ENCODE peak calls at places on chromosome 18, in six cellular contexts. K is A549, I is HepG2, F is K562, B is IMR-90, Z is OCI-LY7. N is an unnamed sample.

GRCh38 chr18:36649205-36649604 is 179.6 kb downstream of the TPGS2 start:
- DNase-seq in K (no peak), I (no peak), F (no peak), B (no peak), Z (no peak), N (peak; percentile 30)

GRCh38 chr18:6976935-6977334 is 140.7 kb downstream of the LAMA1 start:
- DNase-seq in K (no peak), I (no peak), F (no peak), B (no peak), Z (no peak), N (no peak)

GRCh38 chr18:10195529-10195928 is 258.9 kb upstream of the APCDD1 start:
- DNase-seq in K (no peak), I (no peak), F (no peak), B (no peak), Z (no peak), N (no peak)

GRCh38 chr18:48841381-48842258 is 109.1 kb downstream of the SMAD7 start:
- DNase-seq in K (no peak), I (peak; percentile 27), F (peak; percentile 54), B (peak; percentile 57), Z (no peak), N (no peak)

GRCh38 chr18:48946329-48946835 is 4.4 kb downstream of the SMAD7 start:
- DNase-seq in K (no peak), I (peak; percentile 87), F (no peak), B (peak; percentile 81), Z (no peak), N (no peak)

GRCh38 chr18:60070631-60071030 is 170.8 kb downstream of the PMAIP1 start:
- DNase-seq in K (no peak), I (no peak), F (no peak), B (no peak), Z (no peak), N (no peak)

GRCh38 chr18:49814147-49814499 is 790 bp upstream of the ACAA2 start:
- DNase-seq in K (peak; percentile 1), I (peak; percentile 23), F (no peak), B (peak; percentile 69), Z (no peak), N (peak; percentile 71)

GRCh38 chr18:75698861-75699260 is 271.4 kb upstream of the SMIM21 start:
- DNase-seq in K (no peak), I (no peak), F (no peak), B (no peak), Z (no peak), N (no peak)

GRCh38 chr18:10752407-10752806 is 226.6 kb downstream of the NAPG start:
- DNase-seq in K (no peak), I (no peak), F (no peak), B (peak; percentile 3), Z (no peak), N (no peak)

GRCh38 chr18:13427354-13427753 is 208.8 kb downstream of the LDLRAD4 start:
- DNase-seq in K (no peak), I (no peak), F (no peak), B (no peak), Z (no peak), N (no peak)

GRCh38 chr18:28040216-28040615 is 136.7 kb downstream of the CDH2 start:
- DNase-seq in K (no peak), I (no peak), F (no peak), B (no peak), Z (no peak), N (no peak)

GRCh38 chr18:48133675-48134251 is 203.3 kb upstream of the SMAD2 start:
- DNase-seq in K (no peak), I (no peak), F (no peak), B (no peak), Z (no peak), N (no peak)

GRCh38 chr18:24704921-24705620 is 244.6 kb downstream of the HRH4 start:
- DNase-seq in K (no peak), I (no peak), F (no peak), B (peak; percentile 94), Z (no peak), N (no peak)

GRCh38 chr18:44802508-44802907 is 121.8 kb downstream of the SETBP1 start:
- DNase-seq in K (no peak), I (no peak), F (no peak), B (peak; percentile 9), Z (no peak), N (no peak)

GRCh38 chr18:55502346-55502710 is 85.7 kb downstream of the TCF4 start:
- DNase-seq in K (no peak), I (no peak), F (no peak), B (no peak), Z (no peak), N (no peak)

GRCh38 chr18:63971320-63972071 is 1.6 kb downstream of the SERPINB8 start:
- DNase-seq in K (no peak), I (no peak), F (no peak), B (no peak), Z (no peak), N (peak; percentile 60)

GRCh38 chr18:58788971-58789797 is 75.5 kb upstream of the ZNF532 start:
- DNase-seq in K (peak; percentile 77), I (peak; percentile 15), F (no peak), B (peak; percentile 84), Z (no peak), N (no peak)

GRCh38 chr18:50034029-50034428 is 160.9 kb downstream of the MYO5B start:
- DNase-seq in K (no peak), I (no peak), F (no peak), B (no peak), Z (no peak), N (no peak)

GRCh38 chr18:50454379-50455005 is 79.6 kb downstream of the SKA1 start:
- DNase-seq in K (no peak), I (no peak), F (no peak), B (no peak), Z (no peak), N (peak; percentile 38)

GRCh38 chr18:25672490-25672889 is 320.5 kb upstream of the ZNF521 start:
- DNase-seq in K (no peak), I (no peak), F (no peak), B (no peak), Z (no peak), N (peak; percentile 88)

GRCh38 chr18:76709659-76710645 is 112.4 kb upstream of the ZNF236 start:
- DNase-seq in K (peak; percentile 38), I (peak; percentile 33), F (peak; percentile 52), B (peak; percentile 65), Z (peak; percentile 56), N (peak; percentile 87)
- TF ChIP-seq CTCF in K (peak; percentile 81), I (peak; percentile 88), F (peak; percentile 68), B (peak; percentile 97), Z (peak; percentile 79), N (peak; percentile 91)

DNA sequence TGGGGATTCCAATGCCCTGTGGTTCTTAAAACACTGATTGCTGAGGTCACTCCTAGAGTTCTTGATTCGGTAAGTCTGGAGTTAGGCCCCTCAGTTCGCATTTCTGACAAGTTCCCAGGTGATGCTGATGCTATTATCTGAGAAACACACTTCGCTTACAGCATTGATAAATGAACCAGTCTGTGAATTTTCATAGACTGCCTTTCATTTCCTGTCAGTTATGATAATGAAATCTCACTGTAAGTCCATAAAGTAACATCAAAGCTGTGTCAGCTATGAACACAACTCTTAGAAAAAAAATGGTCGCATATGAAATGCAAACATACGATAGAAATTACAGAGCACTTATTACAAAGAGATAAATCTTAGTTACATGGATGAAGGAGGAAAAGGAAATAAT is 213.9 kb downstream of the DLGAP1 start:
- DNase-seq in K (no peak), I (no peak), F (no peak), B (no peak), Z (no peak), N (peak; percentile 46)
- H3K4me1 ChIP-seq in K (no peaks in the 10 kb centered on the region), I (no peaks in the 10 kb centered on the region), F (no peaks in the 10 kb centered on the region), B (no peaks in the 10 kb centered on the region), Z (no peaks in the 10 kb centered on the region), N (peaks cover 61% of the 10 kb centered on the region)

GRCh38 chr18:54257015-54257414 is 12.3 kb upstream of the POLI start:
- DNase-seq in K (no peak), I (no peak), F (no peak), B (no peak), Z (no peak), N (no peak)

GRCh38 chr18:54251606-54252400 is 17.5 kb upstream of the POLI start:
- DNase-seq in K (no peak), I (no peak), F (no peak), B (no peak), Z (no peak), N (no peak)

GRCh38 chr18:54250846-54251251 is 18.5 kb upstream of the POLI start:
- DNase-seq in K (no peak), I (no peak), F (no peak), B (no peak), Z (peak; percentile 42), N (no peak)

GRCh38 chr18:54255141-54255540 is 14.2 kb upstream of the POLI start:
- DNase-seq in K (no peak), I (no peak), F (no peak), B (no peak), Z (no peak), N (no peak)

GRCh38 chr18:54254265-54254758 is 15.0 kb upstream of the POLI start:
- DNase-seq in K (no peak), I (peak; percentile 98), F (no peak), B (peak; percentile 20), Z (no peak), N (peak; percentile 8)
- TF ChIP-seq CTCF in K (no peak), I (no peak), F (no peak), B (no peak), Z (no peak), N (no peak)

GRCh38 chr18:35497006-35497333 is 790 bp downstream of the INO80C start:
- DNase-seq in K (no peak), I (no peak), F (peak; percentile 23), B (peak; percentile 51), Z (no peak), N (no peak)

GRCh38 chr18:35497334-35498197 is at the start of gene INO80C:
- DNase-seq in K (peak; percentile 73), I (peak; percentile 85), F (peak; percentile 94), B (peak; percentile 93), Z (peak; percentile 88), N (peak; percentile 97)

GRCh38 chr18:35495821-35496368 is 1.9 kb downstream of the INO80C start:
- DNase-seq in K (no peak), I (no peak), F (no peak), B (peak; percentile 64), Z (no peak), N (no peak)

GRCh38 chr18:35491689-35492077 is 6.1 kb downstream of the INO80C start:
- DNase-seq in K (no peak), I (no peak), F (no peak), B (no peak), Z (no peak), N (peak; percentile 82)

DNA sequence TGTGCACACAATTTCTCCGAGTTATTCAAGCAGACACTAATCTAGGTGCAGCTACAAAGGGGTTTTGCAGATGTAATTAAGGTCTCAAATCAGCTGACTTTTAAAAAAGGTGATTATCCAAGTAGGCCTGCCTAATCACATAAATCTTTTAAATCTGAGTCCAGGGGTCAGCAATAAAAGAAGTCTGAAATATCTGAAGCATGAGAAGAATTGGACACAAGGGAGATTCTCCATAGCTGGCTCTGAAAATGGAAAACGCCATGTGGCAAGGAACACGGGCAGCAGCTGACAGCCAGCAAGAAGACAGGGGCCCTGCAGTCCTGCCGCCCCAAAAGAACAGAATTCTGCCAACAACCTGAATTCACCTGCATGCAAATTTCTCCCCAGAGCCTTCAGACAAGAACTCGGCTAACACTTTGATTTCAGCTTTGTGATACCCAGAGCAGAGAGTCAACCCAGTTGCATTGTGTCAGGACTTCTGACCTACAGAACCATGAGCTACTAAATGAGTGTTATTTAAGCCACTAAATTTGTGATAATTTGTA is 3.4 kb downstream of the INO80C start:
- DNase-seq in K (no peak), I (no peak), F (no peak), B (no peak), Z (no peak), N (peak; percentile 27)
- H3K4me1 ChIP-seq in K (peaks cover 58% of the 10 kb centered on the region), I (peaks cover 52% of the 10 kb centered on the region), F (peaks cover 12% of the 10 kb centered on the region), B (peaks cover 3% of the 10 kb centered on the region), Z (peaks cover 11% of the 10 kb centered on the region), N (peaks cover 75% of the 10 kb centered on the region)